ENCODE peak calls at places on chromosomes 11 and 22, in ten cellular contexts. One of them, this sample, is unnamed.

GRCh38 chr11:129075757-129076156 is 116.4 kb downstream of the ARHGAP32 start:
- DNase-seq in K562: no peak
- DNase-seq in AG10803: no peak
- DNase-seq in astrocyte: no peak
- DNase-seq in body of pancreas: no peak
- DNase-seq in Calu3: no peak
- DNase-seq in PC-3: no peak
- DNase-seq in HFF-Myc: no peak
- DNase-seq in endothelial cell: no peak
- DNase-seq in GM12864: no peak
- DNase-seq in this sample: no peak

GRCh38 chr11:5536482-5536881 is 11.9 kb downstream of the OR52H1 start:
- DNase-seq in K562: no peak
- DNase-seq in AG10803: no peak
- DNase-seq in astrocyte: no peak
- DNase-seq in body of pancreas: no peak
- DNase-seq in Calu3: no peak
- DNase-seq in PC-3: no peak
- DNase-seq in HFF-Myc: no peak
- DNase-seq in endothelial cell: no peak
- DNase-seq in GM12864: no peak
- DNase-seq in this sample: no peak

GRCh38 chr11:113574586-113574985 is 99.4 kb upstream of the DRD2 start:
- DNase-seq in K562: no peak
- DNase-seq in AG10803: peak; percentile 57
- DNase-seq in astrocyte: no peak
- DNase-seq in body of pancreas: no peak
- DNase-seq in Calu3: no peak
- DNase-seq in PC-3: no peak
- DNase-seq in HFF-Myc: peak; percentile 20
- DNase-seq in endothelial cell: no peak
- DNase-seq in GM12864: no peak
- DNase-seq in this sample: no peak

GRCh38 chr22:38707346-38707745 is 1.6 kb downstream of the GTPBP1 start:
- DNase-seq in K562: no peak
- DNase-seq in AG10803: peak; percentile 29
- DNase-seq in astrocyte: peak; percentile 42
- DNase-seq in body of pancreas: no peak
- DNase-seq in Calu3: peak; percentile 20
- DNase-seq in PC-3: peak; percentile 82
- DNase-seq in HFF-Myc: peak; percentile 25
- DNase-seq in endothelial cell: no peak
- DNase-seq in GM12864: no peak
- DNase-seq in this sample: no peak

GRCh38 chr11:86478348-86478747 is 103.7 kb downstream of the CCDC81 start:
- DNase-seq in K562: no peak
- DNase-seq in AG10803: no peak
- DNase-seq in astrocyte: no peak
- DNase-seq in body of pancreas: no peak
- DNase-seq in Calu3: no peak
- DNase-seq in PC-3: no peak
- DNase-seq in HFF-Myc: no peak
- DNase-seq in endothelial cell: no peak
- DNase-seq in GM12864: no peak
- DNase-seq in this sample: no peak

GRCh38 chr22:39429916-39430575 is 26.8 kb upstream of the MGAT3 start:
- DNase-seq in K562: no peak
- DNase-seq in AG10803: no peak
- DNase-seq in astrocyte: no peak
- DNase-seq in body of pancreas: no peak
- DNase-seq in Calu3: no peak
- DNase-seq in PC-3: no peak
- DNase-seq in HFF-Myc: no peak
- DNase-seq in endothelial cell: no peak
- DNase-seq in GM12864: no peak
- DNase-seq in this sample: no peak

GRCh38 chr11:115493905-115494304 is 10.3 kb downstream of the CADM1 start:
- DNase-seq in K562: no peak
- DNase-seq in AG10803: no peak
- DNase-seq in astrocyte: no peak
- DNase-seq in body of pancreas: no peak
- DNase-seq in Calu3: no peak
- DNase-seq in PC-3: no peak
- DNase-seq in HFF-Myc: no peak
- DNase-seq in endothelial cell: no peak
- DNase-seq in GM12864: no peak
- DNase-seq in this sample: no peak

GRCh38 chr22:28017558-28017820 is 98.4 kb upstream of the PITPNB start:
- DNase-seq in K562: no peak
- DNase-seq in AG10803: no peak
- DNase-seq in astrocyte: no peak
- DNase-seq in body of pancreas: no peak
- DNase-seq in Calu3: no peak
- DNase-seq in PC-3: no peak
- DNase-seq in HFF-Myc: no peak
- DNase-seq in endothelial cell: no peak
- DNase-seq in GM12864: no peak
- DNase-seq in this sample: no peak

GRCh38 chr22:49960967-49961600 is 512 bp downstream of the PIM3 start:
- DNase-seq in K562: peak; percentile 26
- DNase-seq in AG10803: peak; percentile 43
- DNase-seq in astrocyte: peak; percentile 45
- DNase-seq in body of pancreas: peak; percentile 57
- DNase-seq in Calu3: peak; percentile 50
- DNase-seq in PC-3: peak; percentile 47
- DNase-seq in HFF-Myc: no peak
- DNase-seq in endothelial cell: no peak
- DNase-seq in GM12864: no peak
- DNase-seq in this sample: peak; percentile 60

GRCh38 chr22:27534720-27535125 is 266.8 kb downstream of the MN1 start:
- DNase-seq in K562: no peak
- DNase-seq in AG10803: peak; percentile 97
- DNase-seq in astrocyte: peak; percentile 87
- DNase-seq in body of pancreas: no peak
- DNase-seq in Calu3: no peak
- DNase-seq in PC-3: no peak
- DNase-seq in HFF-Myc: no peak
- DNase-seq in endothelial cell: no peak
- DNase-seq in GM12864: no peak
- DNase-seq in this sample: no peak

GRCh38 chr11:109971184-109971523 is 122.0 kb upstream of the ZC3H12C start:
- DNase-seq in K562: no peak
- DNase-seq in AG10803: peak; percentile 47
- DNase-seq in astrocyte: peak; percentile 68
- DNase-seq in body of pancreas: no peak
- DNase-seq in Calu3: no peak
- DNase-seq in PC-3: peak; percentile 68
- DNase-seq in HFF-Myc: peak; percentile 16
- DNase-seq in endothelial cell: no peak
- DNase-seq in GM12864: no peak
- DNase-seq in this sample: no peak

GRCh38 chr11:134252539-134253188 is 488 bp downstream of the THYN1 start:
- DNase-seq in K562: no peak
- DNase-seq in AG10803: peak; percentile 47
- DNase-seq in astrocyte: no peak
- DNase-seq in body of pancreas: peak; percentile 23
- DNase-seq in Calu3: no peak
- DNase-seq in PC-3: peak; percentile 38
- DNase-seq in HFF-Myc: no peak
- DNase-seq in endothelial cell: peak; percentile 15
- DNase-seq in GM12864: no peak
- DNase-seq in this sample: peak; percentile 22

GRCh38 chr11:122917311-122917710 is 34.8 kb downstream of the JHY start:
- DNase-seq in K562: no peak
- DNase-seq in AG10803: peak; percentile 43
- DNase-seq in astrocyte: peak; percentile 69
- DNase-seq in body of pancreas: no peak
- DNase-seq in Calu3: no peak
- DNase-seq in PC-3: peak; percentile 91
- DNase-seq in HFF-Myc: no peak
- DNase-seq in endothelial cell: no peak
- DNase-seq in GM12864: no peak
- DNase-seq in this sample: no peak

GRCh38 chr11:120471131-120471530 is 40.4 kb upstream of the GRIK4 start:
- DNase-seq in K562: no peak
- DNase-seq in AG10803: peak; percentile 93
- DNase-seq in astrocyte: peak; percentile 87
- DNase-seq in body of pancreas: no peak
- DNase-seq in Calu3: no peak
- DNase-seq in PC-3: peak; percentile 13
- DNase-seq in HFF-Myc: no peak
- DNase-seq in endothelial cell: no peak
- DNase-seq in GM12864: no peak
- DNase-seq in this sample: no peak

GRCh38 chr11:97015327-97015726 is 625.5 kb downstream of the JRKL start:
- DNase-seq in K562: no peak
- DNase-seq in AG10803: no peak
- DNase-seq in astrocyte: no peak
- DNase-seq in body of pancreas: no peak
- DNase-seq in Calu3: no peak
- DNase-seq in PC-3: no peak
- DNase-seq in HFF-Myc: no peak
- DNase-seq in endothelial cell: no peak
- DNase-seq in GM12864: no peak
- DNase-seq in this sample: no peak

GRCh38 chr22:25510926-25511325 is 53.5 kb upstream of the GRK3 start:
- DNase-seq in K562: no peak
- DNase-seq in AG10803: no peak
- DNase-seq in astrocyte: no peak
- DNase-seq in body of pancreas: no peak
- DNase-seq in Calu3: no peak
- DNase-seq in PC-3: no peak
- DNase-seq in HFF-Myc: no peak
- DNase-seq in endothelial cell: no peak
- DNase-seq in GM12864: no peak
- DNase-seq in this sample: no peak

GRCh38 chr22:44425356-44425755 is 72.7 kb downstream of the RTL6 start:
- DNase-seq in K562: no peak
- DNase-seq in AG10803: no peak
- DNase-seq in astrocyte: no peak
- DNase-seq in body of pancreas: no peak
- DNase-seq in Calu3: no peak
- DNase-seq in PC-3: no peak
- DNase-seq in HFF-Myc: no peak
- DNase-seq in endothelial cell: no peak
- DNase-seq in GM12864: no peak
- DNase-seq in this sample: no peak

GRCh38 chr11:45110562-45110961 is 35.9 kb upstream of the PRDM11 start:
- DNase-seq in K562: peak; percentile 70
- DNase-seq in AG10803: peak; percentile 75
- DNase-seq in astrocyte: peak; percentile 21
- DNase-seq in body of pancreas: peak; percentile 36
- DNase-seq in Calu3: peak; percentile 52
- DNase-seq in PC-3: peak; percentile 82
- DNase-seq in HFF-Myc: no peak
- DNase-seq in endothelial cell: peak; percentile 58
- DNase-seq in GM12864: peak; percentile 40
- DNase-seq in this sample: peak; percentile 51

DNA sequence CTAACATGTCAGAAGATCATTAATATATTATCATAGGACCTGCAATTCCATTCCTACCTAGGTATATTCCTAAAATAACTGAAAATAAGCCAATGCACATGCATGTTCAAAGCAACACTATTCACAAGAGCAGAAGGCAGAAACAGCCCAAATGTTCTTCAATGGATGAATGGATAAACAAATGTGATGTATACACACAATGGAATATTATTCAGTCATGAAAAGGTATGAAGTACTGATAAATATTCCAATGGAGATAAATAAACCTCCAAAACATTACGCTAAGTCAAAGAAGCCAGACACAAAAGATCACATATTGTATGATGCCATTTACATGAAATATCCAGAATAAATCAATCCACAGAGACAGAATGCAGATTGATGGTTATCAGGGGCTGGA is 16.8 kb downstream of the AMBRA1 start:
- DNase-seq in K562: no peak
- DNase-seq in AG10803: no peak
- DNase-seq in astrocyte: no peak
- DNase-seq in body of pancreas: no peak
- DNase-seq in Calu3: no peak
- DNase-seq in PC-3: no peak
- DNase-seq in HFF-Myc: no peak
- DNase-seq in endothelial cell: no peak
- DNase-seq in GM12864: no peak
- DNase-seq in this sample: no peak
- TF ChIP-seq CTCF in K562: no peak
- TF ChIP-seq CTCF in AG10803: no peak
- TF ChIP-seq CTCF in astrocyte: no peak
- TF ChIP-seq CTCF in body of pancreas: no peak
- TF ChIP-seq CTCF in Calu3: no peak
- TF ChIP-seq CTCF in PC-3: no peak
- TF ChIP-seq CTCF in HFF-Myc: no peak
- TF ChIP-seq CTCF in endothelial cell: no peak
- TF ChIP-seq CTCF in GM12864: no peak
- TF ChIP-seq CTCF in this sample: no peak

GRCh38 chr11:95739108-95739507 is 50.5 kb downstream of the FAM76B start:
- DNase-seq in K562: no peak
- DNase-seq in AG10803: no peak
- DNase-seq in astrocyte: no peak
- DNase-seq in body of pancreas: no peak
- DNase-seq in Calu3: no peak
- DNase-seq in PC-3: no peak
- DNase-seq in HFF-Myc: no peak
- DNase-seq in endothelial cell: no peak
- DNase-seq in GM12864: no peak
- DNase-seq in this sample: no peak
- TF ChIP-seq CTCF in K562: peak; percentile 28
- TF ChIP-seq CTCF in AG10803: peak; percentile 17
- TF ChIP-seq CTCF in astrocyte: no peak
- TF ChIP-seq CTCF in body of pancreas: no peak
- TF ChIP-seq CTCF in Calu3: no peak
- TF ChIP-seq CTCF in PC-3: peak; percentile 46
- TF ChIP-seq CTCF in HFF-Myc: peak; percentile 21
- TF ChIP-seq CTCF in endothelial cell: no peak
- TF ChIP-seq CTCF in GM12864: peak; percentile 48
- TF ChIP-seq CTCF in this sample: no peak

GRCh38 chr11:66638177-66639065 is at the start of gene RBM4:
- DNase-seq in K562: peak; percentile 95
- DNase-seq in AG10803: peak; percentile 100
- DNase-seq in astrocyte: peak; percentile 100
- DNase-seq in body of pancreas: peak; percentile 98
- DNase-seq in Calu3: peak; percentile 97
- DNase-seq in PC-3: peak; percentile 100
- DNase-seq in HFF-Myc: peak; percentile 100
- DNase-seq in endothelial cell: peak; percentile 91
- DNase-seq in GM12864: peak; percentile 100
- DNase-seq in this sample: peak; percentile 94
- TF ChIP-seq CTCF in K562: peak; percentile 28
- TF ChIP-seq CTCF in AG10803: peak; percentile 30
- TF ChIP-seq CTCF in astrocyte: no peak
- TF ChIP-seq CTCF in body of pancreas: peak; percentile 44
- TF ChIP-seq CTCF in Calu3: no peak
- TF ChIP-seq CTCF in PC-3: no peak
- TF ChIP-seq CTCF in HFF-Myc: no peak
- TF ChIP-seq CTCF in endothelial cell: no peak
- TF ChIP-seq CTCF in GM12864: peak; percentile 18
- TF ChIP-seq CTCF in this sample: no peak

DNA sequence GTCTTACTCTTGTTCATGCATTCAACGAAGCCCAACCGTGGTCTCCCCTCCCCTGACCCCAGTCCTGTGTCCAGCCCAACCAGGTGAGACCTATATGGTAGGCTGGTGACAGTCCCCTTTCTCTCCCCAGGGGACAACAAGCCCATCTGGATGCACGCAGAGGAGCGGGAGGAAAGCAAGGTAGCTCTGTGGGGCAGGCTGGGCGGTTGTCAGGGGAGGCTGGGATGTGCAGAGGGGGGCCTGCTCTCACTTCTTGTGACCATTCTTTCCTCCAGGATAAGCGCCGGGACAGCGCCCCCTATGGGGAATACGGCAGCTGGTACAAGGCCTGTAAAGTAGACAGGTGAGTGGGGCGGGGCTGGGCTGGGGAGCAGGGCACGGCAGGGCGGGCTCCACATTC is 3.5 kb upstream of the RAB1B start:
- DNase-seq in K562: peak; percentile 48
- DNase-seq in AG10803: no peak
- DNase-seq in astrocyte: no peak
- DNase-seq in body of pancreas: no peak
- DNase-seq in Calu3: peak; percentile 40
- DNase-seq in PC-3: peak; percentile 41
- DNase-seq in HFF-Myc: no peak
- DNase-seq in endothelial cell: no peak
- DNase-seq in GM12864: no peak
- DNase-seq in this sample: peak; percentile 44
- TF ChIP-seq CTCF in K562: peak; percentile 73
- TF ChIP-seq CTCF in AG10803: peak; percentile 20
- TF ChIP-seq CTCF in astrocyte: no peak
- TF ChIP-seq CTCF in body of pancreas: peak; percentile 7
- TF ChIP-seq CTCF in Calu3: peak; percentile 14
- TF ChIP-seq CTCF in PC-3: peak; percentile 72
- TF ChIP-seq CTCF in HFF-Myc: peak; percentile 56
- TF ChIP-seq CTCF in endothelial cell: peak; percentile 65
- TF ChIP-seq CTCF in GM12864: peak; percentile 55
- TF ChIP-seq CTCF in this sample: peak; percentile 39